ENCODE peak calls at places on chromosome 1, in eight cellular contexts. D is GM23248; I is NAMALWA; Z is CD8-positive, alpha-beta memory T cell; F is OCI-LY7; Q is C1 segment of cervical spinal cord; E is NCI-H774; T is non-pigmented ciliary epithelial cell. R is an unnamed sample.

GRCh38 chr1:58858344-58858673 is 74.5 kb upstream of the JUN start:
- DNase-seq in D (no peak), I (peak), Z (peak), F (peak), Q (no peak), E (peak), T (peak), R (peak)

GRCh38 chr1:220828211-220828553 is 41.5 kb downstream of the MTARC1 start:
- DNase-seq in D (no peak), I (no peak), Z (no peak), F (no peak), Q (no peak), E (no peak), T (no peak), R (no peak)

GRCh38 chr1:26353976-26354820 is at the start of gene CRYBG2:
- DNase-seq in D (no peak), I (no peak), Z (no peak), F (no peak), Q (no peak), E (no peak), T (no peak), R (peak)

GRCh38 chr1:36467708-36468455 is 3.7 kb upstream of the MRPS15 start:
- DNase-seq in D (no peak), I (no peak), Z (no peak), F (no peak), Q (no peak), E (no peak), T (no peak), R (no peak)

GRCh38 chr1:32702599-32703478 is at the start of gene SYNC:
- DNase-seq in D (peak), I (no peak), Z (no peak), F (no peak), Q (no peak), E (no peak), T (no peak), R (peak)

GRCh38 chr1:10693497-10694273 is 102.8 kb downstream of the CASZ1 start:
- DNase-seq in D (peak), I (peak), Z (peak), F (peak), Q (no peak), E (no peak), T (no peak), R (peak)

GRCh38 chr1:202199141-202199889 is 5.7 kb downstream of the LGR6 start:
- DNase-seq in D (no peak), I (no peak), Z (no peak), F (no peak), Q (no peak), E (no peak), T (no peak), R (no peak)

GRCh38 chr1:189513091-189513490 is 964.6 kb downstream of the BRINP3 start:
- DNase-seq in D (no peak), I (no peak), Z (no peak), F (no peak), Q (no peak), E (no peak), T (no peak), R (no peak)

GRCh38 chr1:8603220-8603616 is 214.2 kb downstream of the RERE start:
- DNase-seq in D (peak), I (no peak), Z (no peak), F (no peak), Q (no peak), E (no peak), T (no peak), R (peak)

GRCh38 chr1:226654508-226655124 is 84.5 kb downstream of the ITPKB start:
- DNase-seq in D (no peak), I (no peak), Z (no peak), F (no peak), Q (no peak), E (no peak), T (no peak), R (no peak)

GRCh38 chr1:166933137-166933536 is 42.2 kb downstream of the ILDR2 start:
- DNase-seq in D (no peak), I (no peak), Z (no peak), F (peak), Q (no peak), E (no peak), T (no peak), R (no peak)

GRCh38 chr1:156705321-156705917 is at the start of gene CRABP2:
- DNase-seq in D (peak), I (no peak), Z (no peak), F (no peak), Q (no peak), E (no peak), T (no peak), R (peak)

GRCh38 chr1:86503477-86504129 is 34.9 kb downstream of the CLCA1 start:
- DNase-seq in D (no peak), I (no peak), Z (no peak), F (no peak), Q (peak), E (no peak), T (no peak), R (peak)

GRCh38 chr1:117036018-117036421 is 24.1 kb upstream of the TTF2 start:
- DNase-seq in D (no peak), I (no peak), Z (no peak), F (no peak), Q (no peak), E (no peak), T (no peak), R (no peak)

GRCh38 chr1:235429143-235429542 is 61.9 kb downstream of the TBCE start:
- DNase-seq in D (peak), I (no peak), Z (no peak), F (no peak), Q (no peak), E (no peak), T (no peak), R (no peak)

GRCh38 chr1:10679521-10680220 is 116.8 kb downstream of the CASZ1 start:
- DNase-seq in D (peak), I (peak), Z (no peak), F (peak), Q (no peak), E (no peak), T (peak), R (peak)